ENCODE peak calls at places on chromosomes 11 and 22, in ten cellular contexts. C, M, V, G, U, E, R, X, S and N are unnamed samples.

GRCh38 chr11:79400717-79401330 is 40.0 kb downstream of the TENM4 start:
- DNase-seq in X (peak; percentile 53), G (peak; percentile 22), M (no peak), E (peak; percentile 25), U (peak; percentile 69), R (peak; percentile 45), V (no peak), S (peak; percentile 44), C (no peak), N (peak; percentile 51)

GRCh38 chr22:28154856-28155255 is 235.8 kb upstream of the PITPNB start:
- DNase-seq in X (no peak), E (peak; percentile 59), S (no peak), C (no peak), M (no peak), V (no peak), U (peak; percentile 41), G (no peak), R (no peak), N (no peak)

GRCh38 chr11:10390375-10390774 is 64.7 kb upstream of the AMPD3 start:
- DNase-seq in V (peak; percentile 53), S (no peak), X (no peak), R (no peak), G (no peak), U (peak; percentile 52), E (no peak), M (no peak), C (no peak), N (no peak)

GRCh38 chr11:64372802-64373597 is 14.0 kb downstream of the RPS6KA4 start:
- DNase-seq in G (peak; percentile 88), U (peak; percentile 18), V (no peak), M (peak; percentile 25), C (no peak), R (no peak), E (no peak), S (no peak), X (peak; percentile 97), N (peak; percentile 70)

GRCh38 chr11:57315491-57315890 is 9.3 kb downstream of the TNKS1BP1 start:
- DNase-seq in S (peak; percentile 7), U (no peak), G (no peak), C (peak; percentile 47), V (no peak), E (peak; percentile 61), X (no peak), R (no peak), M (no peak), N (no peak)

GRCh38 chr11:44030276-44030932 is 17.4 kb upstream of the ACCSL start:
- DNase-seq in X (no peak), G (no peak), E (peak; percentile 68), M (no peak), V (peak; percentile 89), C (no peak), S (no peak), U (peak; percentile 85), R (no peak), N (peak; percentile 88)

GRCh38 chr11:34624069-34624468 is 3.2 kb downstream of the EHF start:
- DNase-seq in M (no peak), X (no peak), V (no peak), U (no peak), G (no peak), E (no peak), R (no peak), S (peak; percentile 75), C (no peak), N (no peak)

GRCh38 chr11:129862123-129862522 is 33.3 kb downstream of the NFRKB start:
- DNase-seq in X (peak; percentile 78), R (no peak), E (no peak), U (no peak), C (no peak), G (peak; percentile 31), S (no peak), M (no peak), V (no peak), N (no peak)

GRCh38 chr11:706439-706956 is 467 bp downstream of the EPS8L2 start:
- DNase-seq in C (no peak), R (peak; percentile 73), E (peak; percentile 36), S (peak; percentile 64), U (peak; percentile 87), G (peak; percentile 41), M (no peak), X (no peak), V (no peak), N (peak; percentile 75)

GRCh38 chr11:103525069-103525468 is 415.8 kb downstream of the DYNC2H1 start:
- DNase-seq in E (peak; percentile 65), U (peak; percentile 37), G (no peak), X (no peak), R (peak; percentile 69), S (no peak), C (no peak), V (no peak), M (no peak), N (no peak)

GRCh38 chr11:27506200-27507182 is at the start of gene LIN7C:
- DNase-seq in C (peak; percentile 97), M (peak; percentile 72), X (peak; percentile 98), S (peak; percentile 98), U (peak; percentile 99), V (peak; percentile 98), E (peak; percentile 92), R (peak; percentile 92), G (peak; percentile 94), N (peak; percentile 98)

DNA sequence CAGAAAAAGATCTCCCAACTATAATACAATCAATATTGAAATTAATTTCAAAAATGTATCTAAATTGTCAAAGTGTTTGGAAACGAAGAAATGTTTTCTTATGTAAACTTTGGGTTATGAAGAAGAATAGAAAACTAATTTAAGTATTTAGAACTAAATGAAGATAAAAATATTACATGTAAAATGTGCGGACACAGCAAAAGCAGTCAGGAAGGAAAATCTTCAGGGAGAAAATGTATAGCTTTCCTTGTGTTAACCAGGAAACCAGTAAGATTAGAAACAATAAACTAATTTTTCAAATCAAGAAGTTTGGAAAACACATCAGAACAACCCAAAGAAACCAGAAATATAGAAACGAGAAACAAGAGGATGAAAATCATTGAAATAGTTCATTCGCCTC is 466.5 kb downstream of the BRD1 start:
- DNase-seq in S (no peak), U (no peak), E (no peak), R (no peak), V (no peak), G (no peak), M (no peak), C (no peak), X (no peak), N (no peak)
- H3K9me3 ChIP-seq in S (no peaks in the 10 kb centered on the region), U (no peaks in the 10 kb centered on the region), E (peaks cover 40% of the 10 kb centered on the region), R (peaks cover 37% of the 10 kb centered on the region), V (no peaks in the 10 kb centered on the region), G (no peaks in the 10 kb centered on the region), M (no peaks in the 10 kb centered on the region), C (no peaks in the 10 kb centered on the region), X (no peaks in the 10 kb centered on the region), N (peaks cover 2% of the 10 kb centered on the region)

GRCh38 chr22:43128928-43129424 is 14.2 kb downstream of the MCAT start:
- DNase-seq in S (peak; percentile 77), U (no peak), G (no peak), X (peak; percentile 63), V (no peak), E (no peak), M (no peak), R (no peak), C (no peak), N (no peak)
- H3K4me1 ChIP-seq in S (peaks cover 54% of the 10 kb centered on the region), U (peaks cover 13% of the 10 kb centered on the region), G (peaks cover 22% of the 10 kb centered on the region), X (peaks cover 50% of the 10 kb centered on the region), V (peaks cover 33% of the 10 kb centered on the region), E (peaks cover 12% of the 10 kb centered on the region), M (peaks cover 4% of the 10 kb centered on the region), R (peaks cover 24% of the 10 kb centered on the region), C (no peaks in the 10 kb centered on the region), N (no peaks in the 10 kb centered on the region)

GRCh38 chr11:91956711-91957110 is 267.9 kb upstream of the FAT3 start:
- DNase-seq in G (no peak), C (no peak), M (no peak), S (no peak), V (no peak), R (no peak), E (no peak), X (no peak), U (no peak), N (no peak)

GRCh38 chr11:91960770-91961169 is 263.8 kb upstream of the FAT3 start:
- DNase-seq in C (no peak), S (no peak), R (no peak), G (no peak), E (no peak), X (no peak), U (no peak), V (no peak), M (no peak), N (no peak)

GRCh38 chr11:91955206-91955605 is 269.4 kb upstream of the FAT3 start:
- DNase-seq in X (no peak), E (no peak), V (no peak), U (no peak), C (no peak), G (no peak), R (no peak), M (no peak), S (no peak), N (no peak)

DNA sequence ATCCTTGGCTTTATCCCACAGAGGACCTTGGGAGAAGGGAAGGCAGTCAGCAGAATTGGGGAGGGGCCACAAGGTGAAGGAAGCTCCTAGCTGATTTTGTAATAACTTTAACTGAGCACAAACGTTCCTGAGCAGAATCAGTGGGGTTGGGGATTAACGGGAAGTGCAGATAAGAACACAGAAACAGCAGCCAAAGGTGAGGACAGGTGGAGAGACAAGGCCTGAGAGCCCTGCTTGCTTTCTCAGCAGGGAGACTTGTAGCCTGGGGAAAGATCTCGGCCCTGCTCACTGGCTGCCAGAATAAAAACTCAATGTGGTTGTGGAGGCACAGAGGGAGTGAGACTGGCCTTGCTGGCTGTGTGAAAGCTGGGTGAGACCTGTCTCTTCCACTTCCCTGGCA is 265.2 kb upstream of the FAT3 start:
- DNase-seq in M (no peak), G (no peak), V (no peak), U (no peak), R (no peak), X (no peak), S (no peak), C (no peak), E (no peak), N (no peak)
- H3K9me3 ChIP-seq in M (no peaks in the 10 kb centered on the region), G (peaks cover 39% of the 10 kb centered on the region), V (no peaks in the 10 kb centered on the region), U (peaks cover 4% of the 10 kb centered on the region), R (no peaks in the 10 kb centered on the region), X (peaks cover 6% of the 10 kb centered on the region), S (peaks cover 3% of the 10 kb centered on the region), C (peaks cover 2% of the 10 kb centered on the region), E (peaks cover 7% of the 10 kb centered on the region), N (peaks cover 3% of the 10 kb centered on the region)

GRCh38 chr22:38315801-38316339 is 1.4 kb downstream of the CSNK1E start:
- DNase-seq in C (peak; percentile 26), G (no peak), R (no peak), X (no peak), V (no peak), U (peak; percentile 62), M (no peak), E (no peak), S (no peak), N (no peak)

GRCh38 chr22:38312261-38312800 is 4.9 kb downstream of the CSNK1E start:
- DNase-seq in S (no peak), C (no peak), G (no peak), R (peak; percentile 72), M (no peak), V (no peak), X (no peak), E (peak; percentile 42), U (peak; percentile 42), N (no peak)

GRCh38 chr22:38314992-38315800 is 2.0 kb downstream of the CSNK1E start:
- DNase-seq in E (peak; percentile 35), U (peak; percentile 61), S (peak; percentile 41), M (no peak), G (no peak), X (no peak), R (no peak), C (peak; percentile 31), V (no peak), N (no peak)

GRCh38 chr22:38313384-38313955 is 3.8 kb downstream of the CSNK1E start:
- DNase-seq in S (peak; percentile 75), E (peak; percentile 96), R (peak; percentile 90), U (peak; percentile 84), X (no peak), V (peak; percentile 79), M (peak; percentile 68), G (no peak), C (peak; percentile 35), N (peak; percentile 83)

GRCh38 chr22:38314140-38314991 is 2.9 kb downstream of the CSNK1E start:
- DNase-seq in U (peak; percentile 51), S (peak; percentile 44), G (no peak), M (no peak), R (peak; percentile 47), X (no peak), C (peak; percentile 13), V (no peak), E (peak; percentile 75), N (no peak)
- H3K4me1 ChIP-seq in U (peaks cover 66% of the 10 kb centered on the region), S (peaks cover 71% of the 10 kb centered on the region), G (peaks cover 67% of the 10 kb centered on the region), M (peaks cover 25% of the 10 kb centered on the region), R (peaks cover 74% of the 10 kb centered on the region), X (peaks cover 13% of the 10 kb centered on the region), C (peaks cover 52% of the 10 kb centered on the region), V (peaks cover 81% of the 10 kb centered on the region), E (peaks cover 53% of the 10 kb centered on the region), N (no peaks in the 10 kb centered on the region)